ENCODE peak calls at places on chromosome 12, in seven cellular contexts. One of them, this sample, is unnamed. For H3K4me1, the result is how much of the 10 kb centered on the place peaks cover.

GRCh38 chr12:55933158-55933798 is 2.3 kb downstream of the DGKA start:
- DNase-seq in pancreas: no peak
- DNase-seq in mesendoderm: peak
- DNase-seq in iPS DF 6.9: no peak
- DNase-seq in left ventricle myocardium inferior: no peak
- DNase-seq in ovary: no peak
- DNase-seq in small intestine: peak
- DNase-seq in this sample: no peak

GRCh38 chr12:32561931-32562341 is 117.2 kb upstream of the DNM1L start:
- DNase-seq in pancreas: no peak
- DNase-seq in mesendoderm: no peak
- DNase-seq in iPS DF 6.9: no peak
- DNase-seq in left ventricle myocardium inferior: no peak
- DNase-seq in ovary: no peak
- DNase-seq in small intestine: no peak
- DNase-seq in this sample: no peak

GRCh38 chr12:1552171-1552570 is 42.2 kb downstream of the FBXL14 start:
- DNase-seq in pancreas: no peak
- DNase-seq in mesendoderm: no peak
- DNase-seq in iPS DF 6.9: no peak
- DNase-seq in left ventricle myocardium inferior: no peak
- DNase-seq in ovary: no peak
- DNase-seq in small intestine: no peak
- DNase-seq in this sample: no peak

GRCh38 chr12:54217774-54218221 is 29.0 kb upstream of the SMUG1 start:
- DNase-seq in pancreas: peak
- DNase-seq in mesendoderm: peak
- DNase-seq in iPS DF 6.9: no peak
- DNase-seq in left ventricle myocardium inferior: peak
- DNase-seq in ovary: peak
- DNase-seq in small intestine: no peak
- DNase-seq in this sample: peak

GRCh38 chr12:92439397-92439779 is 263.4 kb upstream of the PLEKHG7 start:
- DNase-seq in pancreas: no peak
- DNase-seq in mesendoderm: no peak
- DNase-seq in iPS DF 6.9: no peak
- DNase-seq in left ventricle myocardium inferior: no peak
- DNase-seq in ovary: no peak
- DNase-seq in small intestine: no peak
- DNase-seq in this sample: no peak

GRCh38 chr12:8628731-8629130 is 16.1 kb upstream of the AICDA start:
- DNase-seq in pancreas: no peak
- DNase-seq in mesendoderm: peak
- DNase-seq in iPS DF 6.9: no peak
- DNase-seq in left ventricle myocardium inferior: no peak
- DNase-seq in ovary: no peak
- DNase-seq in small intestine: no peak
- DNase-seq in this sample: no peak

GRCh38 chr12:83573676-83574075 is 887.0 kb downstream of the TMTC2 start:
- DNase-seq in pancreas: peak
- DNase-seq in mesendoderm: peak
- DNase-seq in iPS DF 6.9: no peak
- DNase-seq in left ventricle myocardium inferior: no peak
- DNase-seq in ovary: no peak
- DNase-seq in small intestine: peak
- DNase-seq in this sample: no peak

GRCh38 chr12:54546511-54546910 is 2.9 kb upstream of the PDE1B start:
- DNase-seq in pancreas: no peak
- DNase-seq in mesendoderm: no peak
- DNase-seq in iPS DF 6.9: no peak
- DNase-seq in left ventricle myocardium inferior: no peak
- DNase-seq in ovary: no peak
- DNase-seq in small intestine: no peak
- DNase-seq in this sample: no peak

GRCh38 chr12:42923564-42923963 is 334.0 kb upstream of the PRICKLE1 start:
- DNase-seq in pancreas: no peak
- DNase-seq in mesendoderm: no peak
- DNase-seq in iPS DF 6.9: no peak
- DNase-seq in left ventricle myocardium inferior: no peak
- DNase-seq in ovary: no peak
- DNase-seq in small intestine: no peak
- DNase-seq in this sample: no peak

GRCh38 chr12:60391791-60392190 is 796.0 kb downstream of the SLC16A7 start:
- DNase-seq in pancreas: no peak
- DNase-seq in mesendoderm: no peak
- DNase-seq in iPS DF 6.9: no peak
- DNase-seq in left ventricle myocardium inferior: no peak
- DNase-seq in ovary: no peak
- DNase-seq in small intestine: no peak
- DNase-seq in this sample: peak

GRCh38 chr12:32183646-32184045 is 77.0 kb downstream of the BICD1 start:
- DNase-seq in pancreas: no peak
- DNase-seq in mesendoderm: peak
- DNase-seq in iPS DF 6.9: no peak
- DNase-seq in left ventricle myocardium inferior: no peak
- DNase-seq in ovary: no peak
- DNase-seq in small intestine: no peak
- DNase-seq in this sample: no peak

GRCh38 chr12:119842380-119842779 is 34.7 kb downstream of the CIT start:
- DNase-seq in pancreas: no peak
- DNase-seq in mesendoderm: no peak
- DNase-seq in iPS DF 6.9: no peak
- DNase-seq in left ventricle myocardium inferior: no peak
- DNase-seq in ovary: no peak
- DNase-seq in small intestine: no peak
- DNase-seq in this sample: no peak

GRCh38 chr12:46609281-46609623 is 216.5 kb downstream of the SLC38A4 start:
- DNase-seq in pancreas: no peak
- DNase-seq in mesendoderm: no peak
- DNase-seq in iPS DF 6.9: no peak
- DNase-seq in left ventricle myocardium inferior: no peak
- DNase-seq in ovary: no peak
- DNase-seq in small intestine: peak
- DNase-seq in this sample: no peak

GRCh38 chr12:130737731-130738130 is 21.6 kb upstream of the RIMBP2 start:
- DNase-seq in pancreas: no peak
- DNase-seq in mesendoderm: no peak
- DNase-seq in iPS DF 6.9: no peak
- DNase-seq in left ventricle myocardium inferior: no peak
- DNase-seq in ovary: no peak
- DNase-seq in small intestine: no peak
- DNase-seq in this sample: no peak

GRCh38 chr12:71431991-71432390 is 7.6 kb upstream of the LGR5 start:
- DNase-seq in pancreas: no peak
- DNase-seq in mesendoderm: no peak
- DNase-seq in iPS DF 6.9: no peak
- DNase-seq in left ventricle myocardium inferior: no peak
- DNase-seq in ovary: no peak
- DNase-seq in small intestine: no peak
- DNase-seq in this sample: no peak

GRCh38 chr12:55927588-55928502 is at the start of gene PYM1:
- DNase-seq in pancreas: peak
- DNase-seq in mesendoderm: peak
- DNase-seq in iPS DF 6.9: peak
- DNase-seq in left ventricle myocardium inferior: peak
- DNase-seq in ovary: peak
- DNase-seq in small intestine: peak
- DNase-seq in this sample: peak

GRCh38 chr12:76255281-76255680 is 92.9 kb downstream of the BBS10 start:
- DNase-seq in pancreas: no peak
- DNase-seq in mesendoderm: no peak
- DNase-seq in iPS DF 6.9: no peak
- DNase-seq in left ventricle myocardium inferior: no peak
- DNase-seq in ovary: no peak
- DNase-seq in small intestine: no peak
- DNase-seq in this sample: no peak

GRCh38 chr12:19055589-19055988 is 73.9 kb upstream of the PLEKHA5 start:
- DNase-seq in pancreas: no peak
- DNase-seq in mesendoderm: no peak
- DNase-seq in iPS DF 6.9: no peak
- DNase-seq in left ventricle myocardium inferior: no peak
- DNase-seq in ovary: no peak
- DNase-seq in small intestine: no peak
- DNase-seq in this sample: no peak

GRCh38 chr12:69523433-69524330 is 53.5 kb downstream of the FRS2 start:
- DNase-seq in pancreas: no peak
- DNase-seq in mesendoderm: no peak
- DNase-seq in iPS DF 6.9: no peak
- DNase-seq in left ventricle myocardium inferior: peak
- DNase-seq in ovary: no peak
- DNase-seq in small intestine: no peak
- DNase-seq in this sample: no peak

DNA sequence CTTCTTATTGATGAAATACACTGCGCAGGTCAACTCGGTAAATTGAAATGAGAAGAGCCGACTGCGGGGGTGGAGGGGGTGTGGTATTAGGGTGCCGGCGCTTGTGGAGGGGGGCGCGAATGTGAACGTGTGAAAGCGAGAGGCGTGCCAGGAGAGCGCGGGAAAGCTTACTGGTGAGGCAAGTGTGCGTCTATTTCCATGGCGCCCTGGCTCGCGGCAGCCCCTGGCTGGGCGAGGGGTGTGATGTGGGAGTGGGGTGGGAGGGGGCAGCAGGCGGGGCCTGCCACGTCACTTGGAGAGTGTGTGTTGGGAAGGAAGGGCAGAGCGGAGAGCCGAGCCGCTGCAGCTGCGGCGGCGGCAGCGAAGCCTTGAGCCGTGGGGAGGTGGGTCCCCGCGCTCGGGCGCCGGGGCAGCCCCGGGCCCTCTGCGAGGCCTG is 88.8 kb downstream of the GALNT8 start:
- DNase-seq in pancreas: no peak
- DNase-seq in mesendoderm: peak
- DNase-seq in iPS DF 6.9: peak
- DNase-seq in left ventricle myocardium inferior: no peak
- DNase-seq in ovary: no peak
- DNase-seq in small intestine: no peak
- DNase-seq in this sample: no peak
- H3K4me1 ChIP-seq in pancreas: under half
- H3K4me1 ChIP-seq in mesendoderm: under half
- H3K4me1 ChIP-seq in iPS DF 6.9: under half
- H3K4me1 ChIP-seq in left ventricle myocardium inferior: under half
- H3K4me1 ChIP-seq in ovary: under half
- H3K4me1 ChIP-seq in small intestine: under half
- H3K4me1 ChIP-seq in this sample: under half

DNA sequence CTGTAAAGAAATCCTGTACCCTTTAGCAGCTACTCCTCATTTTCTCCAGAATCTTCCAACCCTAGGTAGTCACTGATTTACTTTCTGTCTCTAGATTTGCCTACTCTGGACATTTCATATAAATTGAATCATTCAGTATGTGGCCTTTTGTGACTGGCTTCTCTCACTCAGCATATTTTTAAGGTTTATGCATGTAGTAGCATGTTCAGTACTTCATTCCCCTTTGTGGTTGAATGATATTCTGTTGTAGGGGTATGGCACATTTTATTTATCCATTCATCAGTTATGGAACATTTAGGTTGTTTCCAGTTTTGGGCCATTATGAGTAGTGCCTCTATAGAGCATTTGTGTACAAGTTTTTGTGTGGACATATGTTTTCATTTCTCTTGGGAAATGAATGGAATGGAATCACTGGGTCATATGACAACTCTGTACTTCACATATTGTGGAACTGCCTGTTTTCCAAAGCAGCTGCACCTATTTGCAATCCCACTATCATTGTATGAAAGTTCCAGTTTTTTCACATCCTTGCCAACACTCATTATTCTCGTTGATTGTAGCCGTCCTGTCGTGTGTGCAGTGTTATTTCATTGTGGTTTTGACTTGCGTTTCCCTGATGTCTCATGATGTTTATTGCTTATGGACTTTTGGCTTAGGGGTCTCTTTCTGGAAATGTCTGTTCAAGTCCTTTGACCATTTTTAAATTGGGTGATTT is 57.2 kb downstream of the ATF7IP start:
- DNase-seq in pancreas: no peak
- DNase-seq in mesendoderm: no peak
- DNase-seq in iPS DF 6.9: no peak
- DNase-seq in left ventricle myocardium inferior: no peak
- DNase-seq in ovary: no peak
- DNase-seq in small intestine: no peak
- DNase-seq in this sample: no peak
- H3K4me3 ChIP-seq in pancreas: no peak
- H3K4me3 ChIP-seq in mesendoderm: no peak
- H3K4me3 ChIP-seq in iPS DF 6.9: no peak
- H3K4me3 ChIP-seq in left ventricle myocardium inferior: no peak
- H3K4me3 ChIP-seq in ovary: no peak
- H3K4me3 ChIP-seq in small intestine: no peak
- H3K4me3 ChIP-seq in this sample: no peak

GRCh38 chr12:124183172-124183571 is 111.7 kb upstream of the RFLNA start:
- DNase-seq in pancreas: no peak
- DNase-seq in mesendoderm: no peak
- DNase-seq in iPS DF 6.9: no peak
- DNase-seq in left ventricle myocardium inferior: no peak
- DNase-seq in ovary: no peak
- DNase-seq in small intestine: no peak
- DNase-seq in this sample: no peak

GRCh38 chr12:124188561-124189405 is 106.1 kb upstream of the RFLNA start:
- DNase-seq in pancreas: no peak
- DNase-seq in mesendoderm: peak
- DNase-seq in iPS DF 6.9: no peak
- DNase-seq in left ventricle myocardium inferior: no peak
- DNase-seq in ovary: peak
- DNase-seq in small intestine: peak
- DNase-seq in this sample: peak

GRCh38 chr12:124184456-124184855 is 110.4 kb upstream of the RFLNA start:
- DNase-seq in pancreas: no peak
- DNase-seq in mesendoderm: no peak
- DNase-seq in iPS DF 6.9: no peak
- DNase-seq in left ventricle myocardium inferior: no peak
- DNase-seq in ovary: no peak
- DNase-seq in small intestine: no peak
- DNase-seq in this sample: peak

GRCh38 chr12:124188059-124188458 is 106.8 kb upstream of the RFLNA start:
- DNase-seq in pancreas: no peak
- DNase-seq in mesendoderm: no peak
- DNase-seq in iPS DF 6.9: no peak
- DNase-seq in left ventricle myocardium inferior: no peak
- DNase-seq in ovary: no peak
- DNase-seq in small intestine: no peak
- DNase-seq in this sample: no peak

GRCh38 chr12:124185970-124186686 is 108.8 kb upstream of the RFLNA start:
- DNase-seq in pancreas: no peak
- DNase-seq in mesendoderm: no peak
- DNase-seq in iPS DF 6.9: no peak
- DNase-seq in left ventricle myocardium inferior: no peak
- DNase-seq in ovary: peak
- DNase-seq in small intestine: no peak
- DNase-seq in this sample: peak
- H3K4me1 ChIP-seq in pancreas: under half
- H3K4me1 ChIP-seq in mesendoderm: under half
- H3K4me1 ChIP-seq in iPS DF 6.9: under half
- H3K4me1 ChIP-seq in left ventricle myocardium inferior: under half
- H3K4me1 ChIP-seq in ovary: under half
- H3K4me1 ChIP-seq in small intestine: under half
- H3K4me1 ChIP-seq in this sample: under half

DNA sequence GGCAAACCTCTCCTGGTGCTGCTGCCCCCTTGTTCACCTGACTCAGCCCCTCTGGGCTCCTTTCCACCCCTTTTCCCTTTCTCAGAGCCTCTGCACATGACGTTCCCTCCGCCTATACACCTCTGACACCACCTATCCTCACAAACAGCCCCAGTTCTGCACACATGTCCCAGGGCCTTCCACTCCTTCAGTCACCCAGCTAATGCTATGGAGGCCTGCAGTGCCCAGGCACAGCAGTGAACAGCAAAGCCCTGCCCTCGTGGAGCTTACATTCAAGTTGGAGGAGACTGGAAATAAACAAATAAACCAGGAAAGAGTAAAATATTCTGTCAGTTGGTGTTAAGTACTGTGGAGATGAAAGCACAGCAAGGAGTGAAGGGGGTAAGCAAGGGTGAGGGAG is 38.5 kb upstream of the MDM1 start:
- DNase-seq in pancreas: no peak
- DNase-seq in mesendoderm: no peak
- DNase-seq in iPS DF 6.9: no peak
- DNase-seq in left ventricle myocardium inferior: no peak
- DNase-seq in ovary: no peak
- DNase-seq in small intestine: no peak
- DNase-seq in this sample: no peak
- H3K4me3 ChIP-seq in pancreas: no peak
- H3K4me3 ChIP-seq in mesendoderm: no peak
- H3K4me3 ChIP-seq in iPS DF 6.9: no peak
- H3K4me3 ChIP-seq in left ventricle myocardium inferior: no peak
- H3K4me3 ChIP-seq in ovary: no peak
- H3K4me3 ChIP-seq in small intestine: no peak
- H3K4me3 ChIP-seq in this sample: no peak

This sample was measured in spleen.